ENCODE peak calls at places on chromosomes 12 and 14, in ten cellular contexts. A is T-cell; O is activated T-cell treated with anti-CD3 and anti-CD28 coated beads, Interleukin-2, amount 50 U/mL, for 48 hours; R is LoVo; E is effector CD4-positive, alpha-beta T cell; W is lower leg skin; B is right atrium auricular region; Q is effector memory CD4-positive, alpha-beta T cell; U is glutamatergic neuron; T is upper lobe of right lung. G is an unnamed sample.

GRCh38 chr12:110475426-110475825 is 6.8 kb downstream of the FAM216A start:
- DNase-seq in A (no peak), O (no peak), R (no peak), E (no peak), W (no peak), B (no peak), Q (no peak), U (no peak), T (no peak), G (no peak)

GRCh38 chr12:124517260-124518050 is 50.0 kb downstream of the NCOR2 start:
- DNase-seq in A (no peak), O (no peak), R (no peak), E (no peak), W (peak), B (no peak), Q (no peak), U (no peak), T (peak), G (no peak)

GRCh38 chr14:40240456-40240855 is 808.2 kb upstream of the FBXO33 start:
- DNase-seq in A (no peak), O (no peak), R (no peak), E (no peak), W (no peak), B (no peak), Q (no peak), U (no peak), T (no peak), G (no peak)

GRCh38 chr12:56760460-56760859 is 2.7 kb upstream of the HSD17B6 start:
- DNase-seq in A (no peak), O (no peak), R (no peak), E (no peak), W (no peak), B (no peak), Q (no peak), U (no peak), T (no peak), G (no peak)

GRCh38 chr12:74801625-74802024 is 264.0 kb downstream of the ATXN7L3B start:
- DNase-seq in A (no peak), O (no peak), R (peak), E (no peak), W (no peak), B (no peak), Q (no peak), U (no peak), T (no peak), G (no peak)

GRCh38 chr14:80127466-80127865 is 83.8 kb downstream of the DIO2 start:
- DNase-seq in A (no peak), O (no peak), R (no peak), E (no peak), W (no peak), B (no peak), Q (no peak), U (no peak), T (no peak), G (no peak)

GRCh38 chr14:54609576-54609975 is 42.6 kb downstream of the SAMD4A start:
- DNase-seq in A (no peak), O (no peak), R (no peak), E (no peak), W (no peak), B (no peak), Q (no peak), U (no peak), T (no peak), G (no peak)

GRCh38 chr14:28303248-28303647 is 463.3 kb upstream of the FOXG1 start:
- DNase-seq in A (no peak), O (no peak), R (no peak), E (no peak), W (no peak), B (no peak), Q (no peak), U (no peak), T (no peak), G (no peak)

GRCh38 chr14:103031956-103032355 is 25.4 kb downstream of the CDC42BPB start:
- DNase-seq in A (no peak), O (no peak), R (no peak), E (no peak), W (no peak), B (no peak), Q (no peak), U (peak), T (no peak), G (no peak)

G was measured in NK-92 treated with Interleukin-12 subunit alpha and Interleukin-12 subunit beta, amount 100 ng/mL, for 24 hours.